ENCODE peak calls at places on chromosomes 5 and 9, in eight cellular contexts. D, I, K, P, X, J, O and Y are unnamed samples.

GRCh38 chr9:90855208-90856000 is 53.8 kb downstream of the SYK start:
- DNase-seq in P (no peak), K (no peak), O (no peak), D (peak), X (no peak), J (no peak), I (no peak), Y (no peak)

GRCh38 chr5:164861610-164862009 is 1356.2 kb downstream of the MAT2B start:
- DNase-seq in I (no peak), J (no peak), D (no peak), X (no peak), K (no peak), O (no peak), P (no peak), Y (no peak)

GRCh38 chr5:118009761-118010297 is 978.5 kb downstream of the DTWD2 start:
- DNase-seq in J (no peak), I (no peak), P (no peak), O (no peak), K (no peak), D (no peak), X (no peak), Y (no peak)

GRCh38 chr5:76638466-76638865 is 15.3 kb upstream of the F2RL2 start:
- DNase-seq in K (no peak), O (no peak), D (no peak), P (no peak), I (no peak), J (no peak), X (no peak), Y (no peak)

GRCh38 chr9:738209-738915 is 103.1 kb upstream of the DMRT1 start:
- DNase-seq in D (peak), P (no peak), J (peak), K (peak), I (peak), O (peak), X (no peak), Y (peak)

GRCh38 chr5:50675385-50675784 is 8.9 kb downstream of the PARP8 start:
- DNase-seq in J (no peak), X (no peak), K (no peak), P (no peak), I (no peak), O (no peak), D (no peak), Y (no peak)

GRCh38 chr9:112819635-112820496 is 69.3 kb downstream of the SNX30 start:
- DNase-seq in O (peak), K (peak), I (peak), X (no peak), J (peak), P (peak), D (no peak), Y (peak)

GRCh38 chr5:78509884-78510769 is 138.4 kb downstream of the LHFPL2 start:
- DNase-seq in D (peak), P (peak), X (peak), O (peak), J (no peak), I (peak), K (peak), Y (peak)

GRCh38 chr5:84113246-84114118 is 271.2 kb downstream of the EDIL3 start:
- DNase-seq in O (no peak), P (no peak), J (no peak), I (no peak), X (no peak), D (no peak), K (no peak), Y (no peak)

GRCh38 chr9:126131066-126132010 is 195.3 kb upstream of the MVB12B start:
- DNase-seq in D (no peak), I (no peak), P (no peak), J (no peak), O (no peak), K (peak), X (no peak), Y (no peak)

GRCh38 chr5:92822183-92822582 is 758.8 kb downstream of the NR2F1-AS1 start:
- DNase-seq in X (no peak), O (no peak), K (no peak), P (no peak), J (no peak), D (no peak), I (no peak), Y (no peak)

GRCh38 chr5:172133359-172134029 is 54.5 kb downstream of the STK10 start:
- DNase-seq in O (no peak), K (peak), D (peak), P (no peak), I (peak), J (peak), X (no peak), Y (no peak)

GRCh38 chr5:31935702-31936347 is 238.3 kb downstream of the GOLPH3 start:
- DNase-seq in K (no peak), X (no peak), J (no peak), P (no peak), O (peak), D (no peak), I (no peak), Y (no peak)

GRCh38 chr9:35311891-35312639 is 150.3 kb downstream of the UNC13B start:
- DNase-seq in P (no peak), I (no peak), O (no peak), K (no peak), X (no peak), J (peak), D (no peak), Y (peak)

GRCh38 chr5:71587709-71588532 is 781 bp downstream of the MCCC2 start:
- DNase-seq in D (no peak), J (no peak), K (no peak), O (no peak), X (peak), I (no peak), P (peak), Y (no peak)

GRCh38 chr9:98584059-98584458 is 124.7 kb downstream of the GABBR2 start:
- DNase-seq in D (no peak), P (no peak), I (no peak), J (no peak), X (no peak), K (no peak), O (no peak), Y (no peak)

GRCh38 chr9:133527444-133527920 is 2.7 kb upstream of the MYMK start:
- DNase-seq in J (no peak), I (no peak), K (no peak), D (no peak), O (peak), P (no peak), X (peak), Y (no peak)

GRCh38 chr5:151070449-151070848 is 10.4 kb downstream of the TNIP1 start:
- DNase-seq in P (no peak), X (no peak), K (no peak), D (no peak), I (no peak), J (no peak), O (no peak), Y (no peak)

GRCh38 chr9:92988215-92988731 is 41.0 kb downstream of the FGD3 start:
- DNase-seq in O (no peak), I (peak), P (no peak), K (no peak), X (no peak), D (peak), J (no peak), Y (no peak)

GRCh38 chr9:133762488-133763271 is 24.5 kb upstream of the SARDH start:
- DNase-seq in J (no peak), D (peak), X (no peak), P (peak), K (no peak), O (peak), I (no peak), Y (no peak)

GRCh38 chr9:70639853-70640814 is 225.7 kb upstream of the KLF9 start:
- DNase-seq in K (no peak), J (peak), X (no peak), I (peak), P (no peak), O (no peak), D (no peak), Y (no peak)

GRCh38 chr9:99814359-99814758 is 7.3 kb upstream of the NR4A3 start:
- DNase-seq in J (no peak), K (no peak), X (no peak), O (no peak), I (no peak), P (no peak), D (no peak), Y (no peak)

GRCh38 chr9:126587187-126588185 is 26.2 kb upstream of the LMX1B start:
- DNase-seq in I (no peak), O (peak), X (peak), D (no peak), K (peak), J (no peak), P (peak), Y (no peak)

GRCh38 chr9:124855944-124856773 is 2.9 kb downstream of the WDR38 start:
- DNase-seq in D (no peak), I (peak), J (peak), K (no peak), P (peak), O (no peak), X (no peak), Y (no peak)

GRCh38 chr9:127084071-127085039 is 38.1 kb downstream of the ANGPTL2 start:
- DNase-seq in D (no peak), J (no peak), O (no peak), X (no peak), P (no peak), I (no peak), K (no peak), Y (no peak)

GRCh38 chr9:12809720-12810119 is 34.9 kb downstream of the LURAP1L start:
- DNase-seq in P (no peak), O (no peak), J (no peak), D (no peak), K (no peak), X (no peak), I (no peak), Y (no peak)

GRCh38 chr5:65288657-65289056 is 193.1 kb downstream of the ADAMTS6 start:
- DNase-seq in P (no peak), D (no peak), J (no peak), I (no peak), O (no peak), K (no peak), X (no peak), Y (no peak)

GRCh38 chr5:179959627-179960026 is 51.9 kb upstream of the TBC1D9B start:
- DNase-seq in J (no peak), P (no peak), X (no peak), K (no peak), O (no peak), I (no peak), D (no peak), Y (no peak)

GRCh38 chr9:88291853-88292252 is 96.4 kb upstream of the SPIN1 start:
- DNase-seq in O (no peak), J (no peak), P (no peak), D (no peak), I (no peak), X (no peak), K (no peak), Y (no peak)

GRCh38 chr5:135834639-135835529 is at the start of gene SLC25A48:
- DNase-seq in I (peak), D (peak), O (no peak), P (peak), K (no peak), X (peak), J (no peak), Y (no peak)

GRCh38 chr9:75197521-75197920 is 109.2 kb downstream of the OSTF1 start:
- DNase-seq in J (peak), P (no peak), K (no peak), I (no peak), O (no peak), D (no peak), X (no peak), Y (no peak)

GRCh38 chr5:57316798-57317327 is 143.0 kb downstream of the GPBP1 start:
- DNase-seq in P (no peak), O (peak), I (peak), J (peak), X (no peak), K (no peak), D (no peak), Y (no peak)

GRCh38 chr5:107840592-107840991 is 169.9 kb upstream of the EFNA5 start:
- DNase-seq in I (no peak), X (no peak), P (no peak), J (no peak), D (no peak), K (no peak), O (no peak), Y (no peak)

GRCh38 chr5:123582570-123583293 is 70.8 kb downstream of the CSNK1G3 start:
- DNase-seq in P (no peak), X (no peak), J (peak), O (no peak), I (no peak), D (no peak), K (no peak), Y (no peak)

DNA sequence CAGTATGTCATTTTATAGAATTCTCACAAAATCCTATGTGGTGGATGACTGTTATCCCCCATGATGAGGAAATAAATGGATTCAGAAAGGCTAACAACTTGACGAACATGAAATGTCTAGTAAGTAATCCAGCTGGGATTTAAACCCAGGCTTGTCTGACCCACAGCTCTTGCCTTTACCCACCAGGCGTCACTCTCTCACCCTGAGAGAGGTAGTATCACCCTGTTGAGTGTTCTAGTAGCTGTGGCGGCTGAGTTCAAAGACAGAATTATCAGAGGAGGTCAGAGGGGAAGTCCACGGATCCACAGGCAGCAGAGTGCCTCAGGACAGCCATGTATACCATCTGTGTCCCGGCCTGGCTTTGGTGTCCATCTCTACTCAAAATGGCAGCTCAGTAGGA is 113.8 kb downstream of the ZNF462 start:
- DNase-seq in O (no peak), D (no peak), I (no peak), X (no peak), J (no peak), P (no peak), K (no peak), Y (no peak)
- TF ChIP-seq CTCF in O (no peak), D (no peak), I (no peak), X (no peak), J (no peak), P (no peak), K (no peak), Y (no peak)

GRCh38 chr5:159262859-159263568 is at the start of gene UBLCP1:
- DNase-seq in P (peak), I (peak), X (peak), D (peak), K (peak), O (peak), J (peak), Y (peak)

GRCh38 chr5:159257007-159257406 is 6.1 kb upstream of the UBLCP1 start:
- DNase-seq in J (no peak), P (no peak), O (no peak), I (no peak), D (no peak), K (no peak), X (no peak), Y (no peak)

GRCh38 chr5:159262472-159262858 is 625 bp upstream of the UBLCP1 start:
- DNase-seq in X (no peak), P (no peak), J (peak), I (no peak), K (no peak), O (no peak), D (no peak), Y (no peak)

GRCh38 chr5:159258361-159258760 is 4.7 kb upstream of the UBLCP1 start:
- DNase-seq in X (no peak), P (no peak), D (no peak), J (no peak), O (no peak), K (no peak), I (no peak), Y (no peak)

GRCh38 chr5:159257629-159258283 is 5.3 kb upstream of the UBLCP1 start:
- DNase-seq in O (no peak), X (no peak), I (no peak), P (no peak), K (no peak), D (no peak), J (no peak), Y (no peak)
- TF ChIP-seq CTCF in O (no peak), X (no peak), I (no peak), P (no peak), K (peak), D (no peak), J (no peak), Y (no peak)

DNA sequence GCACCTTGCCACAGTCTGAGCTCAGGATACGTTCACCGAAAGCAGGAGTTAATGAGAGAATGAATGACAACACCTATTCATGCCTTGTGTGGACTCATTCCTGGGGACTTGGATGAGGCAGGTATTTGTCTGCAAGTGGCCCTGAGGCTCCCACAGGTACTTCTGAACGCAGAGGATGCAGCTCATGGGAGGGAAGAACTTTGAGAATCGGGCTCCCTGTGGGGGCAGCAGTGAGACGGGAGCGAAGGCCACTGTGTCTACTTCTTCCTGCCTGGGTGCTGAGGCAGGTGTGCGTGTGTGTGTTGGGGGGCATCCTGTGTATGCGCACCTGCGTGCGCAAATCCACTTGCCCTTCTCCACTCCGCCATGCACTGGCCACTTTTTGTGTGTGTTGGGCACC is 42.2 kb downstream of the PTPN3 start:
- DNase-seq in K (no peak), O (no peak), J (no peak), I (no peak), X (no peak), P (no peak), D (no peak), Y (no peak)
- TF ChIP-seq CTCF in K (no peak), O (no peak), J (no peak), I (no peak), X (no peak), P (no peak), D (no peak), Y (no peak)

GRCh38 chr5:61675015-61675692 is 343.1 kb downstream of the ZSWIM6 start:
- DNase-seq in D (no peak), O (no peak), J (no peak), K (no peak), P (peak), I (peak), X (peak), Y (no peak)
- TF ChIP-seq CTCF in D (no peak), O (no peak), J (no peak), K (no peak), P (peak), I (peak), X (no peak), Y (no peak)

DNA sequence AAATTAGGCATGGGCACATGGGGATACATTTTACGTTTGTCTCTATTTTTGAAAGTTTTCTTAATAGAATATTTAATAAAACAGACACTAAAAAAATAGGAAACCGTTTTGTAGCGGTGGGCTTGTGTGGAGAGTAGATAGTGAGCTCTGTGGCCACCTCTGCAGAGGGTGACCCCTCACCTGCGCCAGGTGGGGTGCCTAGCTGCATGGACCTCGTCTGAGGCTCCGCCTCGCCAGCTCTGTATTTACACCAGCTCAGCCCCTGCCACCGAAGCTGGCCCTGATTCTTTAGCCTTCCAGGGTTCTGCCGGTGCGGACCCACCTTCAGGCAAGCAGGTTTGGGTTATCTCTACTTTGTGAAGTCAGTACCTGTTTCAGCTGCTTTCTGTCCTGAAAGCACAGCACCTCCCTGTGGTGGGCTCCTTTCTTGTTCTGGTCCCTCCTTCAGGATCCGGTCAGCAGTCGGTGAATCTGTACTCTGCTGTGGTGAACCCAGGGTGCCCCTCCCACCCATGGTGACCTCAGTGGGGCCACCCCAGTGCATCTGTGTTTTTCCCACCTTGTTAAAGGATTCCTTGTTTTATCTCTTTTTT is 105.2 kb upstream of the CACNA1B start:
- DNase-seq in O (no peak), J (no peak), D (no peak), I (no peak), X (no peak), K (no peak), P (no peak), Y (no peak)
- TF ChIP-seq CTCF in O (no peak), J (peak), D (no peak), I (no peak), X (no peak), K (no peak), P (no peak), Y (no peak)

GRCh38 chr5:143801251-143801650 is 10.7 kb upstream of the HMHB1 start:
- DNase-seq in O (no peak), D (no peak), I (no peak), J (no peak), X (no peak), P (no peak), K (no peak), Y (no peak)
- TF ChIP-seq CTCF in O (no peak), D (no peak), I (no peak), J (no peak), X (no peak), P (no peak), K (no peak), Y (no peak)

GRCh38 chr9:76365028-76365427 is 29.2 kb downstream of the RFK start:
- DNase-seq in I (peak), K (no peak), J (peak), P (no peak), O (no peak), X (no peak), D (no peak), Y (no peak)
- TF ChIP-seq CTCF in I (no peak), K (no peak), J (no peak), P (no peak), O (no peak), X (no peak), D (no peak), Y (no peak)

GRCh38 chr9:10272830-10273229 is 340.0 kb downstream of the PTPRD start:
- DNase-seq in D (no peak), I (no peak), P (no peak), X (no peak), K (no peak), J (no peak), O (no peak), Y (no peak)

GRCh38 chr9:10274156-10274555 is 338.6 kb downstream of the PTPRD start:
- DNase-seq in X (no peak), D (no peak), P (no peak), I (no peak), J (no peak), K (no peak), O (no peak), Y (no peak)

GRCh38 chr9:10274983-10275382 is 337.8 kb downstream of the PTPRD start:
- DNase-seq in O (no peak), P (no peak), K (no peak), I (no peak), X (no peak), J (peak), D (no peak), Y (no peak)
- TF ChIP-seq CTCF in O (no peak), P (no peak), K (no peak), I (no peak), X (no peak), J (peak), D (no peak), Y (no peak)